ENCODE peak calls at places on chromosomes 6 and 20, in six cellular contexts. One of them, this sample, is unnamed.

GRCh38 chr20:35988910-35989463 is 20.6 kb downstream of the CNBD2 start:
- DNase-seq in cardiac muscle cell: no peak
- DNase-seq in B cell: no peak
- DNase-seq in nephron progenitor cell: no peak
- DNase-seq in NCI-H748 treated with DMSO at 0.1 percent for 48 hours: no peak
- DNase-seq in endothelial cell of umbilical vein: no peak
- DNase-seq in this sample: no peak

GRCh38 chr6:11783524-11784064 is 5.0 kb upstream of the ADTRP start:
- DNase-seq in cardiac muscle cell: no peak
- DNase-seq in B cell: no peak
- DNase-seq in nephron progenitor cell: no peak
- DNase-seq in NCI-H748 treated with DMSO at 0.1 percent for 48 hours: no peak
- DNase-seq in endothelial cell of umbilical vein: no peak
- DNase-seq in this sample: no peak

GRCh38 chr20:45254867-45255266 is 503 bp upstream of the SLPI start:
- DNase-seq in cardiac muscle cell: no peak
- DNase-seq in B cell: no peak
- DNase-seq in nephron progenitor cell: no peak
- DNase-seq in NCI-H748 treated with DMSO at 0.1 percent for 48 hours: no peak
- DNase-seq in endothelial cell of umbilical vein: no peak
- DNase-seq in this sample: peak; percentile 43

GRCh38 chr6:37018152-37019064 is 13.0 kb downstream of the FGD2 start:
- DNase-seq in cardiac muscle cell: peak; percentile 92
- DNase-seq in B cell: peak; percentile 79
- DNase-seq in nephron progenitor cell: peak; percentile 90
- DNase-seq in NCI-H748 treated with DMSO at 0.1 percent for 48 hours: peak; percentile 80
- DNase-seq in endothelial cell of umbilical vein: peak; percentile 85
- DNase-seq in this sample: peak; percentile 93

GRCh38 chr20:12207875-12208274 is 290.2 kb downstream of the BTBD3 start:
- DNase-seq in cardiac muscle cell: peak; percentile 39
- DNase-seq in B cell: no peak
- DNase-seq in nephron progenitor cell: peak; percentile 41
- DNase-seq in NCI-H748 treated with DMSO at 0.1 percent for 48 hours: no peak
- DNase-seq in endothelial cell of umbilical vein: peak; percentile 49
- DNase-seq in this sample: peak; percentile 31

GRCh38 chr6:116682334-116682712 is 1.3 kb downstream of the KPNA5 start:
- DNase-seq in cardiac muscle cell: no peak
- DNase-seq in B cell: peak; percentile 31
- DNase-seq in nephron progenitor cell: no peak
- DNase-seq in NCI-H748 treated with DMSO at 0.1 percent for 48 hours: peak; percentile 25
- DNase-seq in endothelial cell of umbilical vein: peak; percentile 39
- DNase-seq in this sample: peak; percentile 26

GRCh38 chr6:138517635-138518034 is 18.3 kb upstream of the NHSL1 start:
- DNase-seq in cardiac muscle cell: no peak
- DNase-seq in B cell: peak; percentile 39
- DNase-seq in nephron progenitor cell: no peak
- DNase-seq in NCI-H748 treated with DMSO at 0.1 percent for 48 hours: peak; percentile 9
- DNase-seq in endothelial cell of umbilical vein: peak; percentile 35
- DNase-seq in this sample: peak; percentile 26

GRCh38 chr20:34512266-34512954 is 3.8 kb upstream of the DYNLRB1 start:
- DNase-seq in cardiac muscle cell: no peak
- DNase-seq in B cell: no peak
- DNase-seq in nephron progenitor cell: no peak
- DNase-seq in NCI-H748 treated with DMSO at 0.1 percent for 48 hours: no peak
- DNase-seq in endothelial cell of umbilical vein: no peak
- DNase-seq in this sample: no peak

GRCh38 chr6:151402228-151402627 is 10.9 kb upstream of the ZBTB2 start:
- DNase-seq in cardiac muscle cell: no peak
- DNase-seq in B cell: no peak
- DNase-seq in nephron progenitor cell: no peak
- DNase-seq in NCI-H748 treated with DMSO at 0.1 percent for 48 hours: no peak
- DNase-seq in endothelial cell of umbilical vein: no peak
- DNase-seq in this sample: no peak

GRCh38 chr20:17460119-17460518 is 71.1 kb downstream of the BFSP1 start:
- DNase-seq in cardiac muscle cell: no peak
- DNase-seq in B cell: no peak
- DNase-seq in nephron progenitor cell: no peak
- DNase-seq in NCI-H748 treated with DMSO at 0.1 percent for 48 hours: no peak
- DNase-seq in endothelial cell of umbilical vein: no peak
- DNase-seq in this sample: no peak

GRCh38 chr6:5201271-5201670 is 59.5 kb downstream of the LYRM4 start:
- DNase-seq in cardiac muscle cell: no peak
- DNase-seq in B cell: no peak
- DNase-seq in nephron progenitor cell: no peak
- DNase-seq in NCI-H748 treated with DMSO at 0.1 percent for 48 hours: no peak
- DNase-seq in endothelial cell of umbilical vein: no peak
- DNase-seq in this sample: no peak

GRCh38 chr6:155419161-155419560 is 36.5 kb downstream of the NOX3 start:
- DNase-seq in cardiac muscle cell: no peak
- DNase-seq in B cell: no peak
- DNase-seq in nephron progenitor cell: no peak
- DNase-seq in NCI-H748 treated with DMSO at 0.1 percent for 48 hours: no peak
- DNase-seq in endothelial cell of umbilical vein: no peak
- DNase-seq in this sample: no peak

GRCh38 chr6:12439296-12439695 is 149.1 kb downstream of the EDN1 start:
- DNase-seq in cardiac muscle cell: no peak
- DNase-seq in B cell: no peak
- DNase-seq in nephron progenitor cell: no peak
- DNase-seq in NCI-H748 treated with DMSO at 0.1 percent for 48 hours: no peak
- DNase-seq in endothelial cell of umbilical vein: no peak
- DNase-seq in this sample: no peak

GRCh38 chr20:63434599-63435378 is 37.7 kb downstream of the KCNQ2 start:
- DNase-seq in cardiac muscle cell: peak; percentile 72
- DNase-seq in B cell: peak; percentile 88
- DNase-seq in nephron progenitor cell: peak; percentile 84
- DNase-seq in NCI-H748 treated with DMSO at 0.1 percent for 48 hours: peak; percentile 13
- DNase-seq in endothelial cell of umbilical vein: peak; percentile 80
- DNase-seq in this sample: peak; percentile 77

GRCh38 chr20:19621072-19621471 is 137.0 kb upstream of the RIN2 start:
- DNase-seq in cardiac muscle cell: no peak
- DNase-seq in B cell: no peak
- DNase-seq in nephron progenitor cell: no peak
- DNase-seq in NCI-H748 treated with DMSO at 0.1 percent for 48 hours: no peak
- DNase-seq in endothelial cell of umbilical vein: no peak
- DNase-seq in this sample: no peak

GRCh38 chr6:127266892-127267741 is 453 bp downstream of the RNF146 start:
- DNase-seq in cardiac muscle cell: peak; percentile 69
- DNase-seq in B cell: peak; percentile 77
- DNase-seq in nephron progenitor cell: peak; percentile 81
- DNase-seq in NCI-H748 treated with DMSO at 0.1 percent for 48 hours: peak; percentile 26
- DNase-seq in endothelial cell of umbilical vein: peak; percentile 79
- DNase-seq in this sample: peak; percentile 75

GRCh38 chr6:140774080-140774505 is 1358.6 kb upstream of the GJE1 start:
- DNase-seq in cardiac muscle cell: peak; percentile 93
- DNase-seq in B cell: no peak
- DNase-seq in nephron progenitor cell: no peak
- DNase-seq in NCI-H748 treated with DMSO at 0.1 percent for 48 hours: no peak
- DNase-seq in endothelial cell of umbilical vein: peak; percentile 82
- DNase-seq in this sample: peak; percentile 48

GRCh38 chr6:38179300-38179699 is 359.8 kb downstream of the ZFAND3 start:
- DNase-seq in cardiac muscle cell: no peak
- DNase-seq in B cell: peak; percentile 3
- DNase-seq in nephron progenitor cell: no peak
- DNase-seq in NCI-H748 treated with DMSO at 0.1 percent for 48 hours: no peak
- DNase-seq in endothelial cell of umbilical vein: no peak
- DNase-seq in this sample: no peak

GRCh38 chr6:82917346-82918064 is 148.1 kb downstream of the UBE3D start:
- DNase-seq in cardiac muscle cell: no peak
- DNase-seq in B cell: no peak
- DNase-seq in nephron progenitor cell: no peak
- DNase-seq in NCI-H748 treated with DMSO at 0.1 percent for 48 hours: no peak
- DNase-seq in endothelial cell of umbilical vein: no peak
- DNase-seq in this sample: peak; percentile 22

GRCh38 chr20:45843506-45843905 is 9.9 kb downstream of the SNX21 start:
- DNase-seq in cardiac muscle cell: no peak
- DNase-seq in B cell: no peak
- DNase-seq in nephron progenitor cell: no peak
- DNase-seq in NCI-H748 treated with DMSO at 0.1 percent for 48 hours: no peak
- DNase-seq in endothelial cell of umbilical vein: no peak
- DNase-seq in this sample: no peak

GRCh38 chr6:136236491-136237293 is 13.4 kb downstream of the MTFR2 start:
- DNase-seq in cardiac muscle cell: no peak
- DNase-seq in B cell: no peak
- DNase-seq in nephron progenitor cell: no peak
- DNase-seq in NCI-H748 treated with DMSO at 0.1 percent for 48 hours: no peak
- DNase-seq in endothelial cell of umbilical vein: no peak
- DNase-seq in this sample: no peak

GRCh38 chr6:12034349-12034748 is 22.2 kb downstream of the HIVEP1 start:
- DNase-seq in cardiac muscle cell: peak; percentile 50
- DNase-seq in B cell: no peak
- DNase-seq in nephron progenitor cell: no peak
- DNase-seq in NCI-H748 treated with DMSO at 0.1 percent for 48 hours: no peak
- DNase-seq in endothelial cell of umbilical vein: no peak
- DNase-seq in this sample: no peak

GRCh38 chr20:2840967-2841531 is 504 bp downstream of the VPS16 start:
- DNase-seq in cardiac muscle cell: peak; percentile 45
- DNase-seq in B cell: peak; percentile 58
- DNase-seq in nephron progenitor cell: peak; percentile 69
- DNase-seq in NCI-H748 treated with DMSO at 0.1 percent for 48 hours: no peak
- DNase-seq in endothelial cell of umbilical vein: peak; percentile 59
- DNase-seq in this sample: peak; percentile 70

GRCh38 chr20:38290829-38291581 is 13.0 kb upstream of the BPI start:
- DNase-seq in cardiac muscle cell: no peak
- DNase-seq in B cell: no peak
- DNase-seq in nephron progenitor cell: peak; percentile 39
- DNase-seq in NCI-H748 treated with DMSO at 0.1 percent for 48 hours: peak; percentile 31
- DNase-seq in endothelial cell of umbilical vein: peak; percentile 33
- DNase-seq in this sample: peak; percentile 59

GRCh38 chr6:84763397-84764331 is 734 bp downstream of the TBX18 start:
- DNase-seq in cardiac muscle cell: peak; percentile 58
- DNase-seq in B cell: no peak
- DNase-seq in nephron progenitor cell: peak; percentile 62
- DNase-seq in NCI-H748 treated with DMSO at 0.1 percent for 48 hours: no peak
- DNase-seq in endothelial cell of umbilical vein: peak; percentile 89
- DNase-seq in this sample: peak; percentile 61

GRCh38 chr20:62737971-62738881 is 29.6 kb downstream of the NTSR1 start:
- DNase-seq in cardiac muscle cell: no peak
- DNase-seq in B cell: no peak
- DNase-seq in nephron progenitor cell: no peak
- DNase-seq in NCI-H748 treated with DMSO at 0.1 percent for 48 hours: no peak
- DNase-seq in endothelial cell of umbilical vein: no peak
- DNase-seq in this sample: no peak

GRCh38 chr6:132264101-132264500 is 137.2 kb downstream of the MOXD1 start:
- DNase-seq in cardiac muscle cell: no peak
- DNase-seq in B cell: no peak
- DNase-seq in nephron progenitor cell: no peak
- DNase-seq in NCI-H748 treated with DMSO at 0.1 percent for 48 hours: no peak
- DNase-seq in endothelial cell of umbilical vein: no peak
- DNase-seq in this sample: no peak

GRCh38 chr6:149871182-149871581 is 7.0 kb upstream of the LRP11 start:
- DNase-seq in cardiac muscle cell: no peak
- DNase-seq in B cell: no peak
- DNase-seq in nephron progenitor cell: no peak
- DNase-seq in NCI-H748 treated with DMSO at 0.1 percent for 48 hours: no peak
- DNase-seq in endothelial cell of umbilical vein: no peak
- DNase-seq in this sample: no peak

GRCh38 chr6:133428299-133428698 is 187.1 kb downstream of the EYA4 start:
- DNase-seq in cardiac muscle cell: no peak
- DNase-seq in B cell: no peak
- DNase-seq in nephron progenitor cell: no peak
- DNase-seq in NCI-H748 treated with DMSO at 0.1 percent for 48 hours: no peak
- DNase-seq in endothelial cell of umbilical vein: no peak
- DNase-seq in this sample: no peak

GRCh38 chr6:24495516-24495847 is 713 bp downstream of the ALDH5A1 start:
- DNase-seq in cardiac muscle cell: peak; percentile 57
- DNase-seq in B cell: peak; percentile 78
- DNase-seq in nephron progenitor cell: peak; percentile 61
- DNase-seq in NCI-H748 treated with DMSO at 0.1 percent for 48 hours: peak; percentile 59
- DNase-seq in endothelial cell of umbilical vein: no peak
- DNase-seq in this sample: peak; percentile 55

GRCh38 chr6:109867009-109867969 is 110.8 kb upstream of the GPR6 start:
- DNase-seq in cardiac muscle cell: peak; percentile 44
- DNase-seq in B cell: no peak
- DNase-seq in nephron progenitor cell: no peak
- DNase-seq in NCI-H748 treated with DMSO at 0.1 percent for 48 hours: no peak
- DNase-seq in endothelial cell of umbilical vein: peak; percentile 5
- DNase-seq in this sample: peak; percentile 82

GRCh38 chr6:156645106-156645505 is 132.1 kb upstream of the ARID1B start:
- DNase-seq in cardiac muscle cell: no peak
- DNase-seq in B cell: no peak
- DNase-seq in nephron progenitor cell: no peak
- DNase-seq in NCI-H748 treated with DMSO at 0.1 percent for 48 hours: no peak
- DNase-seq in endothelial cell of umbilical vein: no peak
- DNase-seq in this sample: no peak

This sample was measured in hepatocyte.